ENCODE peak calls at places on chromosomes 11 and 22, in seven cellular contexts. One of them, this sample, is unnamed.

GRCh38 chr22:46465793-46466192 is 71.6 kb downstream of the CELSR1 start:
- DNase-seq in dorsolateral prefrontal cortex: no peak
- DNase-seq in body of pancreas: peak; percentile 17
- DNase-seq in left ventricle myocardium inferior: no peak
- DNase-seq in thyroid gland: no peak
- DNase-seq in thoracic aorta: no peak
- DNase-seq in fibroblast of mammary gland: no peak
- DNase-seq in this sample: no peak

GRCh38 chr11:2190670-2191471 is 19.3 kb upstream of the TH start:
- DNase-seq in dorsolateral prefrontal cortex: no peak
- DNase-seq in body of pancreas: no peak
- DNase-seq in left ventricle myocardium inferior: no peak
- DNase-seq in thyroid gland: no peak
- DNase-seq in thoracic aorta: no peak
- DNase-seq in fibroblast of mammary gland: no peak
- DNase-seq in this sample: no peak

GRCh38 chr22:23069502-23070357 is 589 bp upstream of the GNAZ start:
- DNase-seq in dorsolateral prefrontal cortex: peak; percentile 96
- DNase-seq in body of pancreas: peak; percentile 94
- DNase-seq in left ventricle myocardium inferior: peak; percentile 94
- DNase-seq in thyroid gland: peak; percentile 92
- DNase-seq in thoracic aorta: peak; percentile 51
- DNase-seq in fibroblast of mammary gland: peak; percentile 73
- DNase-seq in this sample: peak; percentile 94

GRCh38 chr11:60119708-60120107 is 31.2 kb downstream of the MS4A2 start:
- DNase-seq in dorsolateral prefrontal cortex: no peak
- DNase-seq in body of pancreas: no peak
- DNase-seq in left ventricle myocardium inferior: no peak
- DNase-seq in thyroid gland: no peak
- DNase-seq in thoracic aorta: no peak
- DNase-seq in fibroblast of mammary gland: no peak
- DNase-seq in this sample: no peak

GRCh38 chr11:44982496-44983062 is 31.9 kb upstream of the TP53I11 start:
- DNase-seq in dorsolateral prefrontal cortex: no peak
- DNase-seq in body of pancreas: no peak
- DNase-seq in left ventricle myocardium inferior: no peak
- DNase-seq in thyroid gland: no peak
- DNase-seq in thoracic aorta: no peak
- DNase-seq in fibroblast of mammary gland: no peak
- DNase-seq in this sample: no peak

GRCh38 chr11:20973959-20974358 is 304.6 kb downstream of the NELL1 start:
- DNase-seq in dorsolateral prefrontal cortex: no peak
- DNase-seq in body of pancreas: no peak
- DNase-seq in left ventricle myocardium inferior: no peak
- DNase-seq in thyroid gland: no peak
- DNase-seq in thoracic aorta: no peak
- DNase-seq in fibroblast of mammary gland: no peak
- DNase-seq in this sample: no peak

GRCh38 chr11:74002832-74003231 is 6.1 kb downstream of the UCP3 start:
- DNase-seq in dorsolateral prefrontal cortex: no peak
- DNase-seq in body of pancreas: no peak
- DNase-seq in left ventricle myocardium inferior: no peak
- DNase-seq in thyroid gland: no peak
- DNase-seq in thoracic aorta: no peak
- DNase-seq in fibroblast of mammary gland: no peak
- DNase-seq in this sample: no peak

GRCh38 chr11:40247023-40247422 is 1212.4 kb downstream of the LRRC4C start:
- DNase-seq in dorsolateral prefrontal cortex: no peak
- DNase-seq in body of pancreas: no peak
- DNase-seq in left ventricle myocardium inferior: no peak
- DNase-seq in thyroid gland: no peak
- DNase-seq in thoracic aorta: no peak
- DNase-seq in fibroblast of mammary gland: no peak
- DNase-seq in this sample: no peak

GRCh38 chr11:71488086-71488967 is 35.3 kb downstream of the NADSYN1 start:
- DNase-seq in dorsolateral prefrontal cortex: no peak
- DNase-seq in body of pancreas: no peak
- DNase-seq in left ventricle myocardium inferior: no peak
- DNase-seq in thyroid gland: no peak
- DNase-seq in thoracic aorta: no peak
- DNase-seq in fibroblast of mammary gland: no peak
- DNase-seq in this sample: no peak

GRCh38 chr11:78641541-78641940 is 66.9 kb upstream of the NARS2 start:
- DNase-seq in dorsolateral prefrontal cortex: no peak
- DNase-seq in body of pancreas: no peak
- DNase-seq in left ventricle myocardium inferior: no peak
- DNase-seq in thyroid gland: no peak
- DNase-seq in thoracic aorta: no peak
- DNase-seq in fibroblast of mammary gland: no peak
- DNase-seq in this sample: no peak

GRCh38 chr22:47342446-47342845 is 580.0 kb downstream of the TBC1D22A start:
- DNase-seq in dorsolateral prefrontal cortex: no peak
- DNase-seq in body of pancreas: no peak
- DNase-seq in left ventricle myocardium inferior: no peak
- DNase-seq in thyroid gland: no peak
- DNase-seq in thoracic aorta: no peak
- DNase-seq in fibroblast of mammary gland: no peak
- DNase-seq in this sample: no peak

GRCh38 chr11:82790723-82791487 is 57.2 kb upstream of the FAM181B start:
- DNase-seq in dorsolateral prefrontal cortex: no peak
- DNase-seq in body of pancreas: no peak
- DNase-seq in left ventricle myocardium inferior: no peak
- DNase-seq in thyroid gland: no peak
- DNase-seq in thoracic aorta: no peak
- DNase-seq in fibroblast of mammary gland: no peak
- DNase-seq in this sample: no peak

GRCh38 chr22:43004362-43005035 is 10.4 kb downstream of the PACSIN2 start:
- DNase-seq in dorsolateral prefrontal cortex: no peak
- DNase-seq in body of pancreas: no peak
- DNase-seq in left ventricle myocardium inferior: no peak
- DNase-seq in thyroid gland: no peak
- DNase-seq in thoracic aorta: no peak
- DNase-seq in fibroblast of mammary gland: peak; percentile 84
- DNase-seq in this sample: no peak

GRCh38 chr22:46320716-46321386 is 14.7 kb upstream of the TRMU start:
- DNase-seq in dorsolateral prefrontal cortex: no peak
- DNase-seq in body of pancreas: no peak
- DNase-seq in left ventricle myocardium inferior: no peak
- DNase-seq in thyroid gland: no peak
- DNase-seq in thoracic aorta: no peak
- DNase-seq in fibroblast of mammary gland: no peak
- DNase-seq in this sample: no peak

GRCh38 chr11:36534276-36534675 is 24.2 kb upstream of the TRAF6 start:
- DNase-seq in dorsolateral prefrontal cortex: no peak
- DNase-seq in body of pancreas: no peak
- DNase-seq in left ventricle myocardium inferior: no peak
- DNase-seq in thyroid gland: no peak
- DNase-seq in thoracic aorta: no peak
- DNase-seq in fibroblast of mammary gland: no peak
- DNase-seq in this sample: no peak

GRCh38 chr22:26259510-26259909 is 90.2 kb downstream of the SEZ6L start:
- DNase-seq in dorsolateral prefrontal cortex: no peak
- DNase-seq in body of pancreas: no peak
- DNase-seq in left ventricle myocardium inferior: no peak
- DNase-seq in thyroid gland: peak; percentile 5
- DNase-seq in thoracic aorta: no peak
- DNase-seq in fibroblast of mammary gland: peak; percentile 2
- DNase-seq in this sample: no peak

GRCh38 chr11:4464216-4465159 is 15.4 kb downstream of the OR52K2 start:
- DNase-seq in dorsolateral prefrontal cortex: no peak
- DNase-seq in body of pancreas: no peak
- DNase-seq in left ventricle myocardium inferior: no peak
- DNase-seq in thyroid gland: no peak
- DNase-seq in thoracic aorta: no peak
- DNase-seq in fibroblast of mammary gland: peak; percentile 61
- DNase-seq in this sample: no peak

GRCh38 chr11:11251394-11251970 is 101.6 kb downstream of the CSNK2A3 start:
- DNase-seq in dorsolateral prefrontal cortex: no peak
- DNase-seq in body of pancreas: no peak
- DNase-seq in left ventricle myocardium inferior: no peak
- DNase-seq in thyroid gland: no peak
- DNase-seq in thoracic aorta: no peak
- DNase-seq in fibroblast of mammary gland: no peak
- DNase-seq in this sample: no peak

GRCh38 chr11:957201-957920 is 31.7 kb downstream of the AP2A2 start:
- DNase-seq in dorsolateral prefrontal cortex: no peak
- DNase-seq in body of pancreas: no peak
- DNase-seq in left ventricle myocardium inferior: no peak
- DNase-seq in thyroid gland: no peak
- DNase-seq in thoracic aorta: no peak
- DNase-seq in fibroblast of mammary gland: no peak
- DNase-seq in this sample: no peak

GRCh38 chr11:111724615-111725129 is 41.5 kb downstream of the PPP2R1B start:
- DNase-seq in dorsolateral prefrontal cortex: no peak
- DNase-seq in body of pancreas: no peak
- DNase-seq in left ventricle myocardium inferior: no peak
- DNase-seq in thyroid gland: no peak
- DNase-seq in thoracic aorta: no peak
- DNase-seq in fibroblast of mammary gland: no peak
- DNase-seq in this sample: no peak

GRCh38 chr11:111723595-111723994 is 42.6 kb downstream of the PPP2R1B start:
- DNase-seq in dorsolateral prefrontal cortex: no peak
- DNase-seq in body of pancreas: no peak
- DNase-seq in left ventricle myocardium inferior: no peak
- DNase-seq in thyroid gland: no peak
- DNase-seq in thoracic aorta: no peak
- DNase-seq in fibroblast of mammary gland: no peak
- DNase-seq in this sample: no peak

GRCh38 chr11:111718436-111719325 is 47.5 kb downstream of the PPP2R1B start:
- DNase-seq in dorsolateral prefrontal cortex: no peak
- DNase-seq in body of pancreas: peak; percentile 74
- DNase-seq in left ventricle myocardium inferior: no peak
- DNase-seq in thyroid gland: no peak
- DNase-seq in thoracic aorta: no peak
- DNase-seq in fibroblast of mammary gland: peak; percentile 70
- DNase-seq in this sample: no peak

GRCh38 chr11:111719379-111719778 is 46.8 kb downstream of the PPP2R1B start:
- DNase-seq in dorsolateral prefrontal cortex: no peak
- DNase-seq in body of pancreas: no peak
- DNase-seq in left ventricle myocardium inferior: no peak
- DNase-seq in thyroid gland: no peak
- DNase-seq in thoracic aorta: no peak
- DNase-seq in fibroblast of mammary gland: peak; percentile 64
- DNase-seq in this sample: no peak

GRCh38 chr11:111720801-111721494 is 45.2 kb downstream of the PPP2R1B start:
- DNase-seq in dorsolateral prefrontal cortex: no peak
- DNase-seq in body of pancreas: no peak
- DNase-seq in left ventricle myocardium inferior: no peak
- DNase-seq in thyroid gland: no peak
- DNase-seq in thoracic aorta: no peak
- DNase-seq in fibroblast of mammary gland: no peak
- DNase-seq in this sample: no peak
- TF ChIP-seq CTCF in dorsolateral prefrontal cortex: no peak
- TF ChIP-seq CTCF in body of pancreas: no peak
- TF ChIP-seq CTCF in left ventricle myocardium inferior: no peak
- TF ChIP-seq CTCF in thyroid gland: no peak
- TF ChIP-seq CTCF in thoracic aorta: no peak
- TF ChIP-seq CTCF in fibroblast of mammary gland: no peak
- TF ChIP-seq CTCF in this sample: no peak

DNA sequence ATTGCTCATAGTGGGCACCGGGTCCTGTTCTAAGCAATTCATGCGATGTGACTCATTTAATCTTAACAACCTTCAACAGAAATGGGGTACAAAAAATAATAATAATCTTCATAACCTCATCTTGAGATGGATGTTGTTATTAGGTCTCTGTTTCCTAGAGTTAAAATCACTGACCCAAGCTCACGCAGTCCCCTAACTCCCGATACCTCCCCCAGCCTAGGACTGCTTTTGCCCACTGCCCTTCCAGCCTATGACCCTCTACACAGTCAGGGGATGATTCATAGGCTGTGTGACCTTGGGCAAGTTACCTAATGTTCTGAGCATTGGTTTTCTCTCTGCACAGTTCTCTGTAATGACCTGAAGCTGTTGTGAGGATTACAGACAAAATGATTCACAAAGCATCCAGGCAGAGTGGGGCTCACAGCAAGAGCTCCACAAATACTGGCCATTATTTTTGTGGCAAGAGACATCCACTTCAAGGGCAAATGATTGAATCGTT is 19.9 kb downstream of the MTFP1 start:
- DNase-seq in dorsolateral prefrontal cortex: no peak
- DNase-seq in body of pancreas: no peak
- DNase-seq in left ventricle myocardium inferior: no peak
- DNase-seq in thyroid gland: no peak
- DNase-seq in thoracic aorta: no peak
- DNase-seq in fibroblast of mammary gland: peak; percentile 59
- DNase-seq in this sample: no peak
- TF ChIP-seq CTCF in dorsolateral prefrontal cortex: no peak
- TF ChIP-seq CTCF in body of pancreas: no peak
- TF ChIP-seq CTCF in left ventricle myocardium inferior: peak; percentile 3
- TF ChIP-seq CTCF in thyroid gland: no peak
- TF ChIP-seq CTCF in thoracic aorta: no peak
- TF ChIP-seq CTCF in fibroblast of mammary gland: no peak
- TF ChIP-seq CTCF in this sample: no peak

DNA sequence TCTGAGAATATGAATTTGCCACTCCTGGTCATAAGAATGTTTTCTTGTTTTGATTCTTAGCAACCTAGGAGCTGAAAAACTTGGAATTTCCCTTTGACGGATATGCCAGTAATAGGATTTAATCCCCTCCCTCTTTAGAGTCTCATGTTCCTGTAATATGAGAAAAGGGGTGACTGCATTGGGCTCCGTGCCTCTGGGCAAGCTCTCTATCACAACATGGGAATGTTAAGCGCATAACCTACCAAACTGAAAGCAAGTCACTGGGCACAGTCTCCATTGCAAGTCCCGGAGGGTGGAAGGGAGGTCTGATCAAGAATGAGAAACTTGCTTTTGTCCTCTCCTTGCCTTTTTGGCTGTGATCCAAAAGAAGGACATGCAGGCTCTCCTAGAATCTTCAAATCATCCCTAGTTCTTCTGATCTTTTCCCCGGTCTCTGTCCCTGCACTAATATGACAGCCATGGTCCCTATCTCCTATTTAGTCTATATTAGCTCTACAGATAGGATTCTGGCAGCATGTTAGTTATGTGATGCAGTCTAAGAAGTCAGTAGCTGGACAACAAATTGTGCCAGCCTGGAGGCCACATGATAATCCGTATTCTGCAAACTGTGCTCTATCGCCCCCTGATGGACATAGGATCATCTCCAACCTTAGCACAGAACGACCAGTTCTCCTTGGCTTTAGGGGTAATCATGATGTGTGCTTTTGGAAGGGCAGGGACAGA is 11.7 kb downstream of the OR10D3 start:
- DNase-seq in dorsolateral prefrontal cortex: no peak
- DNase-seq in body of pancreas: peak; percentile 31
- DNase-seq in left ventricle myocardium inferior: no peak
- DNase-seq in thyroid gland: peak; percentile 51
- DNase-seq in thoracic aorta: peak; percentile 27
- DNase-seq in fibroblast of mammary gland: peak; percentile 74
- DNase-seq in this sample: peak; percentile 68
- TF ChIP-seq CTCF in dorsolateral prefrontal cortex: peak; percentile 30
- TF ChIP-seq CTCF in body of pancreas: peak; percentile 48
- TF ChIP-seq CTCF in left ventricle myocardium inferior: peak; percentile 50
- TF ChIP-seq CTCF in thyroid gland: peak; percentile 47
- TF ChIP-seq CTCF in thoracic aorta: peak; percentile 57
- TF ChIP-seq CTCF in fibroblast of mammary gland: peak; percentile 95
- TF ChIP-seq CTCF in this sample: peak; percentile 50

DNA sequence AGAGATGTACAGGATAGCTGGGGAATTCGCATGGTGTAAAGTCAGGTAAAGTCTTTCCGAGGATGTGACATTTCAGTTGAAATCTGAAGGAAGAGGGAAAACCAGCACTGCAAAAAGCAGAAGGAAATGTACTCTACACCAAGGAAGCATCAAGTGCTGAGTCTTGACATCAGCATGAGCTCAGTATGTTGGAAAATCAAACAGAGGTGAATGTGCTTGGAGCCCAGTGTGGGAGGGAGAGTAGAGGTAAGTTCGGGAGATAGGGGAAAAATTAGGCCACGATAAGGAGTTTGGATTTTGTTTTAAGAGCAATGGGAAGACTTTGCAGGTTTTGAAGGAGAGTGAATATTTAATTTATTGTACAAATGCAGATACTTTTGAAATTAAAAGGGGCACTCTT is 484.0 kb downstream of the NTM start:
- DNase-seq in dorsolateral prefrontal cortex: no peak
- DNase-seq in body of pancreas: no peak
- DNase-seq in left ventricle myocardium inferior: no peak
- DNase-seq in thyroid gland: no peak
- DNase-seq in thoracic aorta: no peak
- DNase-seq in fibroblast of mammary gland: no peak
- DNase-seq in this sample: no peak
- TF ChIP-seq CTCF in dorsolateral prefrontal cortex: no peak
- TF ChIP-seq CTCF in body of pancreas: no peak
- TF ChIP-seq CTCF in left ventricle myocardium inferior: no peak
- TF ChIP-seq CTCF in thyroid gland: no peak
- TF ChIP-seq CTCF in thoracic aorta: no peak
- TF ChIP-seq CTCF in fibroblast of mammary gland: no peak
- TF ChIP-seq CTCF in this sample: no peak